ENCODE peak calls at places on chromosome 21, in nine cellular contexts. Q is HFF-Myc, B is left ventricle myocardium inferior, L is NT2/D1, Z is PC-9, R is upper lobe of right lung, H is neuronal stem cell, G is PC-3, X is A549. K is an unnamed sample.

GRCh38 chr21:45845063-45845789 is 136.3 kb upstream of the COL6A1 start:
- DNase-seq in G (no peak), X (no peak), L (no peak), H (no peak), R (no peak), Q (no peak), B (no peak), Z (no peak), K (peak; percentile 73)

GRCh38 chr21:40548134-40548533 is 298.8 kb downstream of the DSCAM start:
- DNase-seq in R (no peak), B (no peak), H (no peak), X (no peak), G (no peak), Q (no peak), Z (no peak), L (no peak), K (no peak)

GRCh38 chr21:34154878-34155277 is 81.5 kb downstream of the MRPS6 start:
- DNase-seq in L (no peak), G (no peak), Q (no peak), H (no peak), B (no peak), Z (no peak), R (no peak), X (no peak), K (peak; percentile 39)

GRCh38 chr21:38039369-38039768 is 123.1 kb upstream of the KCNJ6 start:
- DNase-seq in X (no peak), R (no peak), L (no peak), Z (no peak), Q (no peak), G (no peak), B (no peak), H (no peak), K (no peak)

GRCh38 chr21:38989745-38990423 is 184.2 kb downstream of the ETS2 start:
- DNase-seq in G (peak; percentile 48), Z (no peak), B (no peak), Q (peak; percentile 79), R (no peak), H (peak; percentile 18), L (no peak), X (no peak), K (no peak)

GRCh38 chr21:33878824-33879223 is 36.8 kb downstream of the ATP5PO start:
- DNase-seq in G (no peak), X (no peak), L (no peak), Q (no peak), H (no peak), Z (no peak), B (no peak), R (peak; percentile 36), K (no peak)

GRCh38 chr21:44304846-44305245 is 5.0 kb downstream of the PFKL start:
- DNase-seq in Z (no peak), B (no peak), L (peak; percentile 39), G (peak; percentile 51), X (peak; percentile 54), Q (no peak), R (no peak), H (peak; percentile 42), K (peak; percentile 35)

GRCh38 chr21:45767071-45768006 is 123.8 kb downstream of the PCBP3 start:
- DNase-seq in G (peak; percentile 19), Z (no peak), R (no peak), X (no peak), Q (no peak), L (no peak), B (no peak), H (no peak), K (peak; percentile 9)

GRCh38 chr21:35649186-35649585 is 411.1 kb downstream of the SETD4 start:
- DNase-seq in L (peak; percentile 11), H (no peak), X (no peak), Z (no peak), B (no peak), G (peak; percentile 69), Q (no peak), R (no peak), K (no peak)

GRCh38 chr21:14114251-14114650 is 96.5 kb downstream of the LIPI start:
- DNase-seq in L (no peak), Q (no peak), Z (peak; percentile 31), H (no peak), X (no peak), R (no peak), G (peak; percentile 60), B (no peak), K (no peak)

GRCh38 chr21:21807598-21807903 is 809.3 kb downstream of the NCAM2 start:
- DNase-seq in L (no peak), Z (no peak), Q (no peak), H (no peak), G (no peak), R (no peak), X (no peak), B (no peak), K (no peak)

GRCh38 chr21:28590026-28590425 is 402.7 kb downstream of the LTN1 start:
- DNase-seq in X (no peak), L (no peak), G (no peak), Q (no peak), B (no peak), H (no peak), R (no peak), Z (no peak), K (no peak)

GRCh38 chr21:25907573-25908275 is 173.0 kb downstream of the GABPA start:
- DNase-seq in X (no peak), H (no peak), B (no peak), R (no peak), Z (no peak), Q (no peak), L (no peak), G (no peak), K (no peak)

GRCh38 chr21:38753114-38754100 is 52.3 kb upstream of the ETS2 start:
- DNase-seq in B (no peak), X (no peak), R (no peak), G (no peak), Q (no peak), L (no peak), H (no peak), Z (no peak), K (no peak)

GRCh38 chr21:45870851-45871615 is 110.5 kb upstream of the COL6A1 start:
- DNase-seq in B (no peak), L (no peak), Z (no peak), Q (no peak), H (no peak), R (peak; percentile 59), X (no peak), G (no peak), K (no peak)

GRCh38 chr21:35619184-35619583 is 441.1 kb downstream of the SETD4 start:
- DNase-seq in L (no peak), H (no peak), R (no peak), Z (no peak), G (peak; percentile 81), B (no peak), X (no peak), Q (no peak), K (peak; percentile 12)

GRCh38 chr21:16134134-16134533 is 404.4 kb downstream of the USP25 start:
- DNase-seq in Q (no peak), L (no peak), H (no peak), G (no peak), X (no peak), B (no peak), Z (no peak), R (no peak), K (no peak)
- H3K4me3 ChIP-seq in Q (no peak overlapping the region), L (no peak overlapping the region), H (no peak overlapping the region), G (no peak overlapping the region), X (no peak overlapping the region), B (no peak overlapping the region), Z (no peak overlapping the region), R (no peak overlapping the region), K (no peak overlapping the region)

DNA sequence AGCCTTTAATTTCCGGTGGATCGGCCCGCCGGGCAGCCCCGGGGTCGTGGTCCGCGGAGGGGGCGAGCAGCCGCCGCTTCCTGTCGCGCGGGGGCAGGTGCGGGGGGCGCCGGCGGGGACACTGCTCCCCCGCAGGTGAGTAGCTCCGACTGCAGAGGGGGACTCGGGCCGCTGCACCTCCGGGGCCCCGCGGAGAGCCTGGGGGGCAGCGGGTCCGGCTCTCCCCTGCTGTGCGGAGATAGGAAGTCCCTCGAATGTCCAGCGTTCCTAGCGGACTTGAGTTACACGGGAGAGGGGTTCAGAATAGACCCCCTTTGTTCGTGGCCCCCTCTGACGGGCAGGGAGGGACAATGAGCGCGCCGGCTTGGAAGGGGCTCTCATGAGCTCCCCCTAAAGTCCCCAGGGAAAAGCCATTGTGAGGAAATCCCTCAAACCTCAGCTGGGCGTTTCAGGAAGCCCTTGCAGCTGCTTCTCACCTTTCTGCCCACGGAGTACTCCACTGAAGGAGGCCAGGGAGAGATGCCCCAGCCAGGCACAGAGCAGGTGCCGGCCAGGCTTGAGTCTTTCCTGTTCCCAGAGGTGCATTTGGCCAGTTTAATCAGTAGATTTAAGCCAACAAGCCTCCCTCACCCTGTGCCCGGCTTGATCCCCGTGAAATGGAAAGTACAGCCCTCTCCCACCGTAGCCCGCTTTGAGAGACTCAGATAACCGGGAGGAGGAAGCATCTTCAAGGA is 925 bp downstream of the PDE9A start:
- DNase-seq in X (peak; percentile 53), H (peak; percentile 69), B (no peak), G (no peak), R (peak; percentile 63), L (no peak), Z (peak; percentile 14), Q (no peak), K (no peak)
- H3K4me3 ChIP-seq in X (peak overlapping the region; percentile 77), H (peak overlapping the region; percentile 55), B (peak overlapping the region; percentile 80), G (peak overlapping the region; percentile 29), R (peak overlapping the region; percentile 66), L (peak overlapping the region; percentile 83), Z (peak overlapping the region; percentile 73), Q (peak overlapping the region; percentile 25), K (peak overlapping the region; percentile 45)

DNA sequence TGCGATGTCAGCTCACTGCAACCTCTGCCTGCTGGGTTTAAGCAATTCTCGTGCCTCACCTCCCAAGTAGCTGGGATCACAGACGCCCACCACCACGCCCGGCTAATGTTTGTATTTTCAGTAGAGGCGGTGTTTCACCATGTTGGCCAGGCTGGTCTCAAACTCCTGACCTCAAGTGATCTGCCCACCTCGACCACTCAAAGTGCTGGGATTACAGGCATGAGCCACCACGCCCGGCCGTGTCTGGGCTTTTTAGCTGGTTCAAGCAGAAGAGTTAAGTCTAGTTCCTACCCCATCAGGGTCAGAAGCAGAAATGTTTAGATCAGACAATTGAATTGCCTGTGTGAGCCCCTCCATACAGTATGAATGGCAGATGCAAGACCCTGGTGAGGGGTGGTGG is 27.7 kb upstream of the RIPK4 start:
- DNase-seq in L (no peak), B (no peak), X (no peak), H (no peak), R (no peak), Z (no peak), Q (no peak), G (no peak), K (no peak)
- H3K4me3 ChIP-seq in L (no peak overlapping the region), B (no peak overlapping the region), X (no peak overlapping the region), H (no peak overlapping the region), R (no peak overlapping the region), Z (no peak overlapping the region), Q (no peak overlapping the region), G (no peak overlapping the region), K (no peak overlapping the region)

DNA sequence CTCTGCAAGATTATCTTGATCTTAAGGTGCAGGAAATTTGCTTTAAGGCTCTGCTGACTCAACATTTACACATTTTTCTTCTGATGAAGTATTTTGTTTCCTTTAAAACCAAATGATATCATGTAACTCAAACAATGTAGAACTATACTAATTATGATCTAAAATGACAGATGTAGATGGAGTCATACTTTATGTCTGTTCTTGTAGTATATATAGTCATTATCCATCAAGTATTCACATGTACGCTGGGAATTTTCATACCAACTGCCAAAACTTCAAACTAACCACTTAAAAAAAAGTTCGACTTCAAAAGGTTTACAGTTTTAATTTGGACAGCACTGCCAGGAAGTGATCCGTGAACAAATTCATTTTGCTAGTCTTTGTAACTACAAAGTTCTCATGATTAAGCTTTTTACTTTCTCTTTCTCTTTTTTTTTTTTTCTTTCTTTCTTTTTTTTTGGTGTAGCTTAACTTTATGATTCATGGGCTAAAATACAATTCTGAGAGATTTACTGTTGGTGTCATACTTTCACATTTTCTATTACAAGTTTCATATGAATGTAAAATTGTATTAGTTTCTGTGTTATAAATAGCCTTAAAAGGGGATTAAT is 509.0 kb upstream of the CXADR start:
- DNase-seq in L (no peak), Q (no peak), X (no peak), B (no peak), Z (no peak), H (no peak), G (no peak), R (no peak), K (peak; percentile 72)
- H3K4me3 ChIP-seq in L (no peak overlapping the region), Q (no peak overlapping the region), X (no peak overlapping the region), B (peak overlapping the region; percentile 12), Z (no peak overlapping the region), H (no peak overlapping the region), G (peak overlapping the region; percentile 17), R (peak overlapping the region; percentile 17), K (no peak overlapping the region)

K was measured in Jurkat, Clone E6-1.